ENCODE peak calls at places on chromosome 1, in six cellular contexts. L, P, I, A, H and N are unnamed samples.

GRCh38 chr1:204377800-204378608 is 18.3 kb upstream of the PLEKHA6 start:
- DNase-seq in L (peak), P (peak), I (peak), A (peak), H (no peak), N (peak)

GRCh38 chr1:231653611-231654010 is 27.0 kb downstream of the DISC1 start:
- DNase-seq in L (no peak), P (no peak), I (no peak), A (no peak), H (no peak), N (no peak)

GRCh38 chr1:22751124-22751531 is 40.5 kb downstream of the EPHB2 start:
- DNase-seq in L (no peak), P (no peak), I (no peak), A (no peak), H (no peak), N (no peak)

GRCh38 chr1:48051466-48052126 is 54.4 kb upstream of the TRABD2B start:
- DNase-seq in L (no peak), P (no peak), I (no peak), A (no peak), H (no peak), N (no peak)

GRCh38 chr1:169138866-169139670 is 32.6 kb downstream of the ATP1B1 start:
- DNase-seq in L (no peak), P (no peak), I (no peak), A (no peak), H (no peak), N (no peak)

GRCh38 chr1:30085814-30086770 is 637.3 kb downstream of the MATN1 start:
- DNase-seq in L (peak), P (no peak), I (peak), A (peak), H (peak), N (peak)

GRCh38 chr1:111857251-111857651 is 101.5 kb downstream of the DDX20 start:
- DNase-seq in L (no peak), P (no peak), I (no peak), A (no peak), H (peak), N (peak)

GRCh38 chr1:173856903-173857302 is 10.9 kb downstream of the GAS5 start:
- DNase-seq in L (no peak), P (no peak), I (no peak), A (no peak), H (no peak), N (no peak)

GRCh38 chr1:52167014-52167753 is 25.3 kb downstream of the ZFYVE9 start:
- DNase-seq in L (no peak), P (no peak), I (no peak), A (no peak), H (no peak), N (no peak)

GRCh38 chr1:28411656-28412055 is 42.1 kb downstream of the PHACTR4 start:
- DNase-seq in L (no peak), P (no peak), I (no peak), A (no peak), H (no peak), N (no peak)

GRCh38 chr1:33368431-33368830 is 47.5 kb upstream of the A3GALT2 start:
- DNase-seq in L (no peak), P (no peak), I (no peak), A (no peak), H (no peak), N (no peak)

GRCh38 chr1:235883261-235883927 is 16.7 kb upstream of the LYST start:
- DNase-seq in L (no peak), P (peak), I (peak), A (no peak), H (peak), N (peak)

GRCh38 chr1:32330558-32331127 is 5.4 kb downstream of the MARCKSL1 start:
- DNase-seq in L (no peak), P (no peak), I (no peak), A (no peak), H (no peak), N (no peak)

GRCh38 chr1:14435368-14436023 is 163.0 kb upstream of the KAZN start:
- DNase-seq in L (no peak), P (no peak), I (no peak), A (no peak), H (no peak), N (no peak)

GRCh38 chr1:180112091-180112490 is 42.6 kb upstream of the QSOX1 start:
- DNase-seq in L (no peak), P (no peak), I (no peak), A (no peak), H (no peak), N (no peak)

GRCh38 chr1:229129306-229130027 is 141.4 kb upstream of the RAB4A start:
- DNase-seq in L (peak), P (no peak), I (peak), A (peak), H (no peak), N (no peak)

GRCh38 chr1:172449012-172449584 is 5.2 kb upstream of the PIGC start:
- DNase-seq in L (no peak), P (no peak), I (peak), A (no peak), H (no peak), N (no peak)

GRCh38 chr1:224673161-224673560 is 57.0 kb downstream of the CNIH3 start:
- DNase-seq in L (no peak), P (no peak), I (no peak), A (no peak), H (no peak), N (no peak)

GRCh38 chr1:65174585-65174984 is 26.6 kb downstream of the AK4 start:
- DNase-seq in L (no peak), P (peak), I (no peak), A (no peak), H (no peak), N (no peak)

GRCh38 chr1:64417828-64418227 is 52.1 kb upstream of the CACHD1 start:
- DNase-seq in L (no peak), P (no peak), I (no peak), A (no peak), H (no peak), N (no peak)

GRCh38 chr1:208047476-208047934 is 136.6 kb upstream of the CD34 start:
- DNase-seq in L (no peak), P (no peak), I (no peak), A (no peak), H (peak), N (no peak)

GRCh38 chr1:226708967-226709396 is 30.1 kb downstream of the ITPKB start:
- DNase-seq in L (no peak), P (no peak), I (no peak), A (no peak), H (no peak), N (no peak)

GRCh38 chr1:225845633-225846259 is 35.8 kb downstream of the EPHX1 start:
- DNase-seq in L (peak), P (peak), I (peak), A (no peak), H (peak), N (peak)

GRCh38 chr1:116185161-116185701 is 74.0 kb downstream of the MAB21L3 start:
- DNase-seq in L (no peak), P (no peak), I (no peak), A (no peak), H (no peak), N (no peak)

GRCh38 chr1:209202826-209203439 is 380.6 kb upstream of the CAMK1G start:
- DNase-seq in L (no peak), P (no peak), I (no peak), A (no peak), H (no peak), N (peak)